ENCODE peak calls at places on chromosomes 12 and 14, in eight cellular contexts. A, X, U, S, D, K, W and T are unnamed samples.

GRCh38 chr12:109458771-109459208 is 18.3 kb downstream of the KCTD10 start:
- DNase-seq in U (peak; percentile 45), W (no peak), X (no peak), K (no peak), D (no peak), S (no peak), A (peak; percentile 85), T (no peak)

GRCh38 chr14:89336338-89336737 is 80.7 kb downstream of the FOXN3 start:
- DNase-seq in D (no peak), W (no peak), U (no peak), K (no peak), S (no peak), X (no peak), A (no peak), T (no peak)

GRCh38 chr14:105199093-105199492 is 18.0 kb upstream of the NUDT14 start:
- DNase-seq in W (peak; percentile 56), U (no peak), K (no peak), D (no peak), S (no peak), X (no peak), A (peak; percentile 84), T (no peak)

GRCh38 chr14:96501383-96501745 is 818 bp upstream of the PAPOLA start:
- DNase-seq in D (no peak), A (peak; percentile 2), X (no peak), K (no peak), S (no peak), U (no peak), W (no peak), T (peak; percentile 30)

GRCh38 chr14:102096569-102097188 is 9.8 kb upstream of the HSP90AA1 start:
- DNase-seq in K (peak; percentile 91), D (peak; percentile 18), S (peak; percentile 62), X (peak; percentile 87), A (peak; percentile 83), W (peak; percentile 86), U (peak; percentile 87), T (peak; percentile 92)

GRCh38 chr14:68790656-68791077 is 2.2 kb downstream of the ZFP36L1 start:
- DNase-seq in S (no peak), X (no peak), U (no peak), W (no peak), A (no peak), D (no peak), K (peak; percentile 25), T (peak; percentile 43)

GRCh38 chr14:59600211-59600945 is 23.8 kb upstream of the CCDC175 start:
- DNase-seq in X (no peak), D (no peak), W (no peak), S (no peak), A (peak; percentile 49), K (no peak), U (no peak), T (no peak)

GRCh38 chr12:117361905-117362304 is 479 bp upstream of the NOS1 start:
- DNase-seq in D (no peak), A (no peak), K (no peak), X (no peak), S (no peak), U (no peak), W (no peak), T (no peak)

GRCh38 chr12:12159988-12160387 is 89.2 kb downstream of the BCL2L14 start:
- DNase-seq in U (no peak), A (no peak), S (no peak), D (peak; percentile 20), W (no peak), K (no peak), X (no peak), T (no peak)

GRCh38 chr12:91204416-91204815 is 21.8 kb upstream of the DCN start:
- DNase-seq in U (no peak), A (no peak), K (no peak), W (no peak), D (no peak), X (no peak), S (no peak), T (no peak)

GRCh38 chr12:16658699-16659098 is 52.7 kb upstream of the LMO3 start:
- DNase-seq in X (no peak), A (no peak), S (no peak), W (no peak), D (no peak), K (no peak), U (no peak), T (no peak)

GRCh38 chr14:34482463-34482862 is 20.4 kb upstream of the SPTSSA start:
- DNase-seq in A (no peak), W (no peak), K (peak; percentile 8), D (no peak), S (no peak), U (no peak), X (no peak), T (no peak)

GRCh38 chr12:132229926-132230325 is 85.7 kb downstream of the NOC4L start:
- DNase-seq in A (no peak), U (no peak), X (no peak), S (no peak), W (no peak), D (no peak), K (no peak), T (no peak)

GRCh38 chr12:66269142-66269541 is 33.2 kb upstream of the HELB start:
- DNase-seq in D (no peak), X (no peak), U (no peak), A (no peak), S (no peak), W (no peak), K (no peak), T (no peak)

GRCh38 chr12:7716391-7716790 is 5.2 kb downstream of the DPPA3 start:
- DNase-seq in S (peak; percentile 33), U (no peak), X (no peak), A (no peak), D (no peak), K (no peak), W (no peak), T (no peak)

GRCh38 chr14:66495214-66496098 is 9.3 kb downstream of the CCDC196 start:
- DNase-seq in K (peak; percentile 44), X (no peak), A (peak; percentile 90), S (peak; percentile 48), D (peak; percentile 38), W (no peak), U (peak; percentile 16), T (peak; percentile 60)

GRCh38 chr14:38835874-38836273 is 267.2 kb downstream of the SEC23A start:
- DNase-seq in A (no peak), K (no peak), S (no peak), D (no peak), W (no peak), U (no peak), X (no peak), T (no peak)

GRCh38 chr14:100653409-100653808 is 66.2 kb upstream of the BEGAIN start:
- DNase-seq in U (peak; percentile 57), A (no peak), W (no peak), K (no peak), X (no peak), D (no peak), S (peak; percentile 55), T (no peak)

GRCh38 chr14:71187633-71188356 is 280.5 kb downstream of the PCNX1 start:
- DNase-seq in S (no peak), D (no peak), W (no peak), K (no peak), U (no peak), A (no peak), X (no peak), T (no peak)

GRCh38 chr12:132239796-132240668 is 89.4 kb downstream of the GALNT9 start:
- DNase-seq in K (no peak), W (no peak), U (no peak), X (peak; percentile 28), S (no peak), A (no peak), D (no peak), T (no peak)

GRCh38 chr12:129868566-129868965 is 35.3 kb downstream of the TMEM132D start:
- DNase-seq in A (no peak), X (no peak), K (no peak), S (no peak), U (no peak), W (no peak), D (no peak), T (no peak)

DNA sequence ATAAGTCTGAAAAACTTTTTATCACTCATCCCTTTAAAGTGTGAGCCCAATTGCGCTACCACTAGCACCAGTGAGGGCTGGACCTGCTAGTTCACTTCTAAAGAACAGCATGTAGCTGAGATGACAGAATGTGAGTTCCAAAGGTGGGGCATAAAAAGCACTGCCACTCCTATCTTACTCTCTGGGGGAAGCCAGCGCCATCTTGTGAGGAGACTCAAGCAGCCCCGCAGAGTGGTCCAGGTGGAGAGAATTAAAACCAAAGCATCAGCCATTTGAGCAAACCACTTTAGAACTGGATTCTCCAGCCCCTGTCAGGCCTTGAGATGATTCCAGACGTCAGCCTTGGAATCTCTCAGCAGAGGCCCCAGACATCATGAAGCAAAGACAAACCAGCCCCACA is 39.9 kb downstream of the TMEM132D start:
- DNase-seq in K (no peak), W (no peak), D (no peak), A (no peak), U (no peak), X (no peak), S (no peak), T (no peak)
- TF ChIP-seq CTCF in K (no peak), W (no peak), D (no peak), A (no peak), U (no peak), X (no peak), S (no peak), T (no peak)

GRCh38 chr14:77032854-77033621 is 4.5 kb upstream of the IRF2BPL start:
- DNase-seq in U (peak; percentile 77), A (peak; percentile 95), W (peak; percentile 94), D (peak; percentile 98), X (peak; percentile 93), S (peak; percentile 81), K (peak; percentile 91), T (peak; percentile 90)
- TF ChIP-seq CTCF in U (no peak), A (peak; percentile 22), W (no peak), D (no peak), X (peak; percentile 15), S (no peak), K (no peak), T (no peak)

DNA sequence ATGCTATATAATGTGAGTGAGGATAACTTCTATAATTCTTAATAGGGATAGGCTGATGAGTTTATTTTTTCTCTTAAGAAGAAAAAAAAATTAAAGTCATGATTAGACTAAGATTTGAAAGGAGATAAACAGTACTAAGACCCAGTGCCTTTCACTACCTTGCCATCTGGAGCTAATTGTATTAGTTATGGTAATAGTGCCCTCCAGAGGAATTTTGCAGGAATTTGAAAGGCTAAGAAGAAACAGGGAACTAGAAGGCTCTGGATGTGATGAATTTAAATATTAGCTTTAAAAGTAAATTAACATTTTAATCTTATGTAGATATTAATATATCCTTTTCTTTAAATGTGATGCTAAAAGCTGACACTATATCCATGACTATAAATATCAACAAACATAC is 36.6 kb upstream of the PIK3C2G start:
- DNase-seq in K (no peak), X (no peak), D (peak; percentile 14), S (peak; percentile 11), A (peak; percentile 77), W (no peak), U (no peak), T (no peak)
- TF ChIP-seq CTCF in K (no peak), X (peak; percentile 36), D (peak; percentile 54), S (no peak), A (peak; percentile 68), W (peak; percentile 54), U (no peak), T (peak; percentile 22)

DNA sequence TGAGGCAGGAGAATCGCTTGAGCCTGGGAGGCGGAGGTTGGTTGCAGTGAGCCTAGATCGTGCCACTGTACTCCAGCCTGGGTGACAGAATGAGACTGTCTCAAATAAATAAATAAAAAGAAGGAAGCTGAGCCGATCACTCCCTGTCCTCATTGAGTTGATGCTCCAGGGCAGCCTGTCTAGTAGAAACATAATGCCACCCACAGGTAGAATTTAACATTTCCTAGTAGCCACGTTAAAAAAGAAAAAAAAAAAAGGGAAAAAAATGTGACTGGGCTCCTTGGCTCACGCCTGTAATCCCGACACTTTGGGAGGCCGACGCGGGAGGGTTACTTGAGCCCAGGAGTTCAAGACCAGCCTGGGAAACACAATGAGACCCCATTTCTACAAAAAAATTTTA is 135.7 kb downstream of the SCARB1 start:
- DNase-seq in X (no peak), K (no peak), D (no peak), U (no peak), W (no peak), A (no peak), S (no peak), T (no peak)
- TF ChIP-seq CTCF in X (no peak), K (no peak), D (no peak), U (no peak), W (peak; percentile 17), A (peak; percentile 5), S (no peak), T (no peak)